ENCODE peak calls at places on chromosomes 1 and 21, in five cellular contexts. One of them, this sample, is unnamed.

GRCh38 chr21:44414291-44415072 is 40.8 kb upstream of the LRRC3 start:
- DNase-seq in T follicular helper cell: no peak
- DNase-seq in GM23338: no peak
- DNase-seq in psoas muscle: no peak
- DNase-seq in GM12891: no peak
- DNase-seq in this sample: no peak

GRCh38 chr1:43048601-43049011 is 89.9 kb upstream of the SLC2A1 start:
- DNase-seq in T follicular helper cell: no peak
- DNase-seq in GM23338: no peak
- DNase-seq in psoas muscle: no peak
- DNase-seq in GM12891: no peak
- DNase-seq in this sample: no peak

GRCh38 chr1:43935711-43936427 is 2.3 kb downstream of the ARTN start:
- DNase-seq in T follicular helper cell: no peak
- DNase-seq in GM23338: peak
- DNase-seq in psoas muscle: no peak
- DNase-seq in GM12891: no peak
- DNase-seq in this sample: no peak

GRCh38 chr1:41372600-41372993 is 11.4 kb downstream of the FOXO6 start:
- DNase-seq in T follicular helper cell: no peak
- DNase-seq in GM23338: no peak
- DNase-seq in psoas muscle: no peak
- DNase-seq in GM12891: no peak
- DNase-seq in this sample: no peak

GRCh38 chr1:175892686-175893085 is 149.3 kb upstream of the TNR start:
- DNase-seq in T follicular helper cell: no peak
- DNase-seq in GM23338: no peak
- DNase-seq in psoas muscle: no peak
- DNase-seq in GM12891: no peak
- DNase-seq in this sample: no peak

GRCh38 chr1:118136511-118136937 is 48.5 kb downstream of the SPAG17 start:
- DNase-seq in T follicular helper cell: no peak
- DNase-seq in GM23338: no peak
- DNase-seq in psoas muscle: no peak
- DNase-seq in GM12891: peak
- DNase-seq in this sample: no peak

GRCh38 chr1:3349161-3349967 is 105.1 kb upstream of the ARHGEF16 start:
- DNase-seq in T follicular helper cell: no peak
- DNase-seq in GM23338: no peak
- DNase-seq in psoas muscle: no peak
- DNase-seq in GM12891: no peak
- DNase-seq in this sample: no peak

GRCh38 chr1:3133671-3134070 is 64.7 kb downstream of the PRDM16 start:
- DNase-seq in T follicular helper cell: no peak
- DNase-seq in GM23338: no peak
- DNase-seq in psoas muscle: no peak
- DNase-seq in GM12891: no peak
- DNase-seq in this sample: no peak

GRCh38 chr1:167720965-167721616 is 691 bp upstream of the MPZL1 start:
- DNase-seq in T follicular helper cell: no peak
- DNase-seq in GM23338: no peak
- DNase-seq in psoas muscle: no peak
- DNase-seq in GM12891: no peak
- DNase-seq in this sample: peak

GRCh38 chr1:204250428-204251030 is 36.7 kb upstream of the GOLT1A start:
- DNase-seq in T follicular helper cell: no peak
- DNase-seq in GM23338: no peak
- DNase-seq in psoas muscle: peak
- DNase-seq in GM12891: no peak
- DNase-seq in this sample: no peak

GRCh38 chr1:187474266-187474665 is 645.5 kb downstream of the PLA2G4A start:
- DNase-seq in T follicular helper cell: no peak
- DNase-seq in GM23338: no peak
- DNase-seq in psoas muscle: no peak
- DNase-seq in GM12891: no peak
- DNase-seq in this sample: no peak

GRCh38 chr21:27421654-27422053 is 454.8 kb upstream of the ADAMTS5 start:
- DNase-seq in T follicular helper cell: no peak
- DNase-seq in GM23338: no peak
- DNase-seq in psoas muscle: no peak
- DNase-seq in GM12891: no peak
- DNase-seq in this sample: no peak

GRCh38 chr1:180571832-180572636 is 13.3 kb downstream of the OVAAL start:
- DNase-seq in T follicular helper cell: no peak
- DNase-seq in GM23338: no peak
- DNase-seq in psoas muscle: no peak
- DNase-seq in GM12891: no peak
- DNase-seq in this sample: no peak